ENCODE peak calls at places on chromosomes 6 and 20, in four cellular contexts. T is NCI-H1105; L is neuronal stem cell; D is activated CD8-positive, alpha-beta memory T cell treated with anti-CD3 and anti-CD28 coated beads for 48 hours. U is an unnamed sample.

GRCh38 chr20:54044156-54044555 is 26.2 kb downstream of the BCAS1 start:
- DNase-seq in T (no peak), D (no peak), L (no peak), U (no peak)

GRCh38 chr6:40444307-40444706 is 142.9 kb downstream of the LRFN2 start:
- DNase-seq in D (no peak), T (no peak), L (no peak), U (no peak)

GRCh38 chr6:401239-401993 is 9.9 kb downstream of the IRF4 start:
- DNase-seq in L (no peak), T (no peak), D (no peak), U (no peak)

GRCh38 chr6:20791074-20791473 is 256.8 kb downstream of the CDKAL1 start:
- DNase-seq in L (no peak), D (no peak), T (no peak), U (no peak)

GRCh38 chr20:53571555-53572286 is 21.9 kb downstream of the ZNF217 start:
- DNase-seq in L (no peak), T (no peak), D (no peak), U (no peak)

GRCh38 chr6:144151010-144151727 is 852 bp downstream of the STX11 start:
- DNase-seq in T (no peak), D (peak), L (no peak), U (no peak)

GRCh38 chr6:149170564-149171452 is 146.7 kb upstream of the TAB2 start:
- DNase-seq in L (no peak), D (no peak), T (peak), U (no peak)

GRCh38 chr6:26156850-26157149 is 69.6 kb downstream of the HFE start:
- DNase-seq in L (no peak), D (no peak), T (no peak), U (no peak)

GRCh38 chr6:132499757-132500156 is 13.2 kb downstream of the STX7 start:
- DNase-seq in L (no peak), T (no peak), D (no peak), U (no peak)

GRCh38 chr6:52233975-52234823 is 10.1 kb downstream of the IL17F start:
- DNase-seq in T (peak), D (no peak), L (peak), U (peak)

GRCh38 chr6:152151930-152152329 is 344.4 kb downstream of the ESR1 start:
- DNase-seq in D (no peak), T (no peak), L (no peak), U (no peak)

GRCh38 chr6:98844244-98845161 is 10.1 kb downstream of the POU3F2 start:
- DNase-seq in L (peak), T (no peak), D (no peak), U (no peak)

GRCh38 chr6:69044534-69044933 is 409.5 kb downstream of the ADGRB3 start:
- DNase-seq in D (no peak), L (no peak), T (no peak), U (no peak)

GRCh38 chr6:109069746-109070145 is 24.9 kb downstream of the SESN1 start:
- DNase-seq in L (no peak), D (no peak), T (no peak), U (no peak)

GRCh38 chr6:104784884-104785283 is 74.8 kb downstream of the HACE1 start:
- DNase-seq in T (no peak), D (no peak), L (no peak), U (no peak)

GRCh38 chr6:106724337-106724736 is 95.0 kb downstream of the QRSL1 start:
- DNase-seq in T (no peak), L (no peak), D (no peak), U (no peak)

GRCh38 chr20:58222446-58222845 is 6.0 kb downstream of the ANKRD60 start:
- DNase-seq in D (no peak), T (no peak), L (no peak), U (no peak)

GRCh38 chr6:145546265-145546664 is 189.1 kb downstream of the EPM2A start:
- DNase-seq in D (no peak), T (no peak), L (no peak), U (no peak)

GRCh38 chr20:63394069-63394468 is 32.9 kb upstream of the CHRNA4 start:
- DNase-seq in L (no peak), T (no peak), D (no peak), U (peak)